ENCODE peak calls at places on chromosomes 5 and 9, in four cellular contexts. L is heart right ventricle; V is Peyer's patch; I is CD8-positive, alpha-beta memory T cell. U is an unnamed sample.
A peak's percentile ranks its signal among the peaks of the same experiment; 100 is the strongest.

GRCh38 chr5:110855961-110856360 is 117.2 kb downstream of the SLC25A46 start:
- DNase-seq in L (no peak), V (no peak), I (no peak), U (no peak)

GRCh38 chr5:126309860-126310259 is 113.3 kb upstream of the GRAMD2B start:
- DNase-seq in L (no peak), V (no peak), I (no peak), U (no peak)

GRCh38 chr5:14778789-14779070 is 92.8 kb downstream of the ANKH start:
- DNase-seq in L (no peak), V (no peak), I (no peak), U (no peak)

GRCh38 chr5:151319334-151319733 is 15.8 kb upstream of the SLC36A3 start:
- DNase-seq in L (peak; percentile 19), V (no peak), I (no peak), U (no peak)

GRCh38 chr5:10498350-10498749 is 56.7 kb downstream of the ROPN1L start:
- DNase-seq in L (no peak), V (no peak), I (no peak), U (no peak)

GRCh38 chr5:172410839-172411238 is 43.5 kb downstream of the SH3PXD2B start:
- DNase-seq in L (no peak), V (no peak), I (no peak), U (no peak)

GRCh38 chr5:60101561-60101960 is 208.0 kb upstream of the PDE4D start:
- DNase-seq in L (no peak), V (no peak), I (no peak), U (no peak)

GRCh38 chr5:103446813-103447212 is 115.8 kb downstream of the NUDT12 start:
- DNase-seq in L (no peak), V (no peak), I (no peak), U (no peak)

GRCh38 chr9:87309236-87309635 is 188.4 kb upstream of the DAPK1 start:
- DNase-seq in L (no peak), V (no peak), I (no peak), U (no peak)

GRCh38 chr5:55540024-55540423 is 5.3 kb upstream of the PLPP1 start:
- DNase-seq in L (no peak), V (no peak), I (no peak), U (no peak)

GRCh38 chr5:43428034-43428712 is 16.0 kb upstream of the CCL28 start:
- DNase-seq in L (no peak), V (no peak), I (no peak), U (no peak)

GRCh38 chr5:170540276-170540675 is 36.5 kb downstream of the KCNIP1 start:
- DNase-seq in L (no peak), V (no peak), I (no peak), U (no peak)

GRCh38 chr9:6870650-6871477 is 113.1 kb downstream of the KDM4C start:
- DNase-seq in L (no peak), V (no peak), I (no peak), U (no peak)

GRCh38 chr9:108551030-108551964 is 304.5 kb downstream of the ACTL7B start:
- DNase-seq in L (no peak), V (no peak), I (no peak), U (no peak)

GRCh38 chr9:38359689-38360385 is 32.7 kb upstream of the ALDH1B1 start:
- DNase-seq in L (no peak), V (no peak), I (no peak), U (no peak)

GRCh38 chr5:10387690-10388089 is 34.2 kb downstream of the MARCHF6 start:
- DNase-seq in L (no peak), V (no peak), I (no peak), U (no peak)

GRCh38 chr5:151118898-151119600 is 38.2 kb upstream of the TNIP1 start:
- DNase-seq in L (no peak), V (no peak), I (peak; percentile 22), U (no peak)

GRCh38 chr5:55276771-55277170 is 30.7 kb downstream of the DHX29 start:
- DNase-seq in L (no peak), V (no peak), I (no peak), U (no peak)

GRCh38 chr9:112247090-112247489 is 72.0 kb upstream of the SUSD1 start:
- DNase-seq in L (no peak), V (no peak), I (no peak), U (no peak)

GRCh38 chr5:88879724-88880123 is 3.3 kb downstream of the MEF2C start:
- DNase-seq in L (no peak), V (no peak), I (no peak), U (no peak)

GRCh38 chr5:88588609-88589008 is 294.4 kb downstream of the MEF2C start:
- DNase-seq in L (no peak), V (no peak), I (no peak), U (no peak)

GRCh38 chr5:4205408-4205807 is 609.8 kb downstream of the IRX1 start:
- DNase-seq in L (no peak), V (no peak), I (no peak), U (no peak)

GRCh38 chr9:133763272-133764183 is 25.4 kb upstream of the SARDH start:
- DNase-seq in L (no peak), V (no peak), I (no peak), U (no peak)

GRCh38 chr5:9888517-9888916 is 258.4 kb upstream of the TAS2R1 start:
- DNase-seq in L (no peak), V (no peak), I (no peak), U (no peak)

GRCh38 chr9:109903515-109904138 is 123.6 kb downstream of the PALM2AKAP2 start:
- DNase-seq in L (peak; percentile 28), V (peak; percentile 72), I (peak; percentile 52), U (peak; percentile 52)

GRCh38 chr5:39283231-39283818 is 64.0 kb upstream of the FYB1 start:
- DNase-seq in L (no peak), V (peak; percentile 28), I (peak; percentile 72), U (peak; percentile 78)

GRCh38 chr9:137461663-137462395 is 2.7 kb upstream of the NSMF start:
- DNase-seq in L (peak; percentile 70), V (peak; percentile 90), I (peak; percentile 95), U (peak; percentile 81)

GRCh38 chr5:54738118-54738972 is 220.8 kb downstream of the SNX18 start:
- DNase-seq in L (peak; percentile 82), V (no peak), I (no peak), U (no peak)

GRCh38 chr9:11319477-11320060 is 706.8 kb upstream of the PTPRD start:
- DNase-seq in L (no peak), V (no peak), I (no peak), U (no peak)

GRCh38 chr5:84181093-84181492 is 203.6 kb downstream of the EDIL3 start:
- DNase-seq in L (no peak), V (no peak), I (no peak), U (no peak)

GRCh38 chr5:1336749-1337489 is 8.0 kb downstream of the CLPTM1L start:
- DNase-seq in L (no peak), V (no peak), I (no peak), U (no peak)

GRCh38 chr9:38641985-38642864 is 21.8 kb upstream of the ANKRD18A start:
- DNase-seq in L (no peak), V (no peak), I (no peak), U (no peak)

GRCh38 chr9:92094655-92095054 is 20.6 kb downstream of the SPTLC1 start:
- DNase-seq in L (no peak), V (no peak), I (no peak), U (no peak)

DNA sequence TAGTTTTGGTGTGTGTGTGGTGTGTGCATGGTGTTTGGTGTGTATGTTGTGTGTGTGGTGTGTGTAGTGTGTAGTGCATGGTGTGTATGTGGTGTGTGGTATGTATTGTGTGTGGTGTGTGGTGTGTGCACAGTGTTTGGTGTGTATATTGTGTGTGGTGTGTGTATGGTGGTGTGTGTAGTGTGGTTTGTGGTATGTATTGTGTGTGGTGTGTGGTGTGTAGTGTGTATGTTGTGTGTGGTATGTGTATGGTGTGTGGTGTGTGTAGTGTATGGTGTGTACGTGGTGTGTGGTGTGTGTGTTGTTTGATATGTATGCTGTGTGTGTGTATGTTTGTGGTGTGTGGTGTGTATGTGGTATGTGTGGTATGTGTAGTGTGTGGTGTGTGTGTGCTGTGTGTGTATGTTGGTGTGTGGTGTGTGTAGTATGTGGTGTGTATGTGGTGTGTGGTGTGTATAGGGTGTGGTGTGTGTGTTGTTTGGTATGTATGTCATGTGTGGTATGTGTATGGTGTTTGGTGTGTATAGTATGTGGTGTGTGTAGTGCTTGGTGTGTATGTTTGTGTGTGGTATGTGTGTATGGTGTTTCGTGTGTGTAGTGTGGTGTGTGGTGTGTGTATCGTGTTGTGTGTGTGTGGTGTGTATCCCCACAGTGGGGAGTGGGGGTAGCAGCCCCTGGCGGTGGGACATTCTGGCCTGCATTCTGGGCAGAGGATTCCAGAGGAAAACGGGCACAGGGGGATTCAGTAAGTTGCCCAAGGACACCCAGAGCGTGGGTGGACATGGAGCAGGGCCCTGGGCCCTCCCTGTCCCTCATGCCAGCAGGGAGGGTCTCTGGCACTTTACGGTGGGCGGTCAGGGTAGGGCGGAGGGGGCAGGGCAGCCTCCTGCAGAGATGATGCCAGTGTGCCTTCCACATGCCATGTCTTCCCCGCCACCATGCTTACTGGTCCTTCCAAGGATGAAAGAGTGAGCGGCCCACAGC is 79.7 kb downstream of the HMCN2 start:
- DNase-seq in L (no peak), V (no peak), I (no peak), U (no peak)
- H3K4me3 ChIP-seq in L (no peak overlapping the region), V (no peak overlapping the region), I (no peak overlapping the region), U (no peak overlapping the region)

DNA sequence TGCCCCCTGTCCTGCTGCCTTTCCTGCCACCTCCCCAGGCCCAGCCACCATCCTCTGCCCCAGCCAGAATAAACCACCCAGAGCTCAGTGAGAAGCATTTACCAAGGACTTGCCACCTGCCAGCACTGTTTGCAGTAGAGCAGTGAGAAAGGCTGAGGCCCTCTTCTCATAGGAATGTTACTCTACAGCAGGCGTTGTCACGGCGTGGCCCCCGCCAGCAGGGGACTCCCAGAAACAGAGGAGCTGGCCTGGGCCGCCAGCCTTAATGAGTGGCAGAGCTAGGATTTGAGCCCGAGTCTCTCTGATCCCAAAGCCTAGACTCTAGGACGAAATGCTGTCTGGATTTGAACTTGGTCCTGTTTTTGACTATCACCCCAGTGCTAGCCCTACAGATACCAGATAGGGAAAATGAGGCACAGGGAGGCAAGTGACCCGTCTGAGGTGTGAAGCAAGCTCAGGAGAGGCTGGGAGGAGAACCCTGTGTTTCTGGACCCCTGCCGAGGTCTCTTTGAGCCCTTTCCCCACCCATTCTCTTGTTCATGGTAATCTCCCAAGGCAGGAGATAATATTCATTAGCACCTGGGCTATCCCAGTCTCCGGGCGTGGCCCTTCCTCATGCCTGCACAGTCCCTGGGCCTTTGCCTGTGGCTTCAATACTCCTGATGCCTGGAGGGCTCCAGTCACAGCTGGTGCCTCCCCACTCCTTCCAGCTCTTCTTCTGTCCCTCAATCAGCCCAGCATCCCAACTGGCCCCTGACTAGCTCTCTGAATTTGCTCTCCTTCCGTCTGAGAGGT is 30.7 kb downstream of the HRH2 start:
- DNase-seq in L (no peak), V (no peak), I (no peak), U (no peak)
- H3K27ac ChIP-seq in L (peak overlapping the region; percentile 76), V (peak overlapping the region; percentile 22), I (no peak overlapping the region), U (no peak overlapping the region)

DNA sequence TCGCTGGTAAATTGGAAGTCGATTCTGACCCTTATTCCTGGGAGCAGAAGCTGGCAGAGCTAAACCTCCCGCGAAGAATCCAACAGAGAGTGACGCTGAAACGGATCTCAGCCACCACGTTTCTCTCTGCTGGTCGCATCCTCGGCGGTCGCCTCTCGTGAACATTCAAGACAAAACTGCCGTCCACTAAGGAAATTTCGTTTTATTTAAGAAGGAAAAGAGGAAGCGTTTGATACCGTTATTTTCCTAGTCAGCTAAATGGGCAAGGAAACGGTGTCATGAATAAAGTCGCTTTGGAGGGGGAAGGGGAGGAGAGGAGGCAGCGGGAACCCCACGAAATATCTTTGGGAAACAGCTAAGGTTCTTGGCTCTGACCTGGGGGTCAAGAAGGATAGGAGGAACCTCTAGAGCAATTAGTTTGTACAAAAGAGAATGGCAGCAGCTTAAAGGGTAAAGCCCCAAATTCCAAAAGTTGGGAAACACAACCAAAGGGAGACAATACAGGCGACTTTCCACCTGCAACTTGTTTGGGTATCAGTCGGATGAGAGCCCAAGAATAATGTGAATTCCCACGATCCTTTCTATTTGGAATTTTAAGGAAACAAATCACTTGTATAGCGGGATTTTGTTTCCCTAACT is 2.0 kb downstream of the FOXB2 start:
- DNase-seq in L (no peak), V (no peak), I (no peak), U (no peak)
- H3K4me3 ChIP-seq in L (no peak overlapping the region), V (no peak overlapping the region), I (no peak overlapping the region), U (no peak overlapping the region)

GRCh38 chr9:83383034-83383433 is 155.2 kb downstream of the FRMD3 start:
- DNase-seq in L (no peak), V (no peak), I (no peak), U (no peak)
- H3K27ac ChIP-seq in L (no peak overlapping the region), V (no peak overlapping the region), I (no peak overlapping the region), U (no peak overlapping the region)

U was measured in naive thymus-derived CD4-positive, alpha-beta T cell.